ENCODE peak calls at places on chromosomes 2 and 18, in six cellular contexts. I is cardiac septum, O is HS-5, G is A172, U is Daoy, M is WTC11. Q is an unnamed sample.

GRCh38 chr2:100274566-100275199 is 47.6 kb downstream of the LONRF2 start:
- DNase-seq in I (no peak), U (no peak), O (no peak), G (no peak), M (no peak), Q (no peak)

GRCh38 chr18:67926929-67927864 is 410.7 kb upstream of the DSEL start:
- DNase-seq in G (no peak), M (no peak), O (no peak), U (no peak), I (no peak), Q (no peak)

GRCh38 chr2:238467772-238468171 is 41.0 kb downstream of the ASB1 start:
- DNase-seq in U (no peak), I (no peak), G (no peak), O (peak), M (no peak), Q (no peak)

GRCh38 chr2:62014102-62014501 is 108.6 kb downstream of the COMMD1 start:
- DNase-seq in O (no peak), M (no peak), U (no peak), G (no peak), I (peak), Q (peak)

GRCh38 chr2:157443795-157444642 is at the start of gene CYTIP:
- DNase-seq in I (no peak), G (no peak), M (no peak), O (no peak), U (no peak), Q (no peak)

GRCh38 chr2:239061824-239062560 is 214.1 kb downstream of the TWIST2 start:
- DNase-seq in U (no peak), I (no peak), G (no peak), M (no peak), O (no peak), Q (no peak)

GRCh38 chr2:212712991-212713390 is 174.4 kb upstream of the ERBB4 start:
- DNase-seq in I (no peak), M (no peak), U (peak), G (no peak), O (no peak), Q (no peak)

GRCh38 chr18:61379827-61380226 is 46.6 kb downstream of the CDH20 start:
- DNase-seq in I (no peak), O (no peak), U (no peak), M (no peak), G (no peak), Q (no peak)

GRCh38 chr18:332007-332406 is 64.2 kb upstream of the THOC1 start:
- DNase-seq in U (no peak), G (no peak), M (no peak), O (no peak), I (no peak), Q (peak)

GRCh38 chr2:69589973-69590652 is 53.4 kb downstream of the AAK1 start:
- DNase-seq in M (no peak), I (no peak), O (no peak), U (peak), G (no peak), Q (no peak)

GRCh38 chr2:235302263-235302662 is 191.6 kb upstream of the AGAP1 start:
- DNase-seq in U (no peak), O (no peak), I (peak), M (no peak), G (no peak), Q (no peak)

GRCh38 chr2:236136483-236136882 is 31.7 kb downstream of the GBX2 start:
- DNase-seq in M (no peak), G (no peak), I (no peak), O (no peak), U (no peak), Q (no peak)

GRCh38 chr2:120733238-120733942 is 2.3 kb upstream of the GLI2 start:
- DNase-seq in I (no peak), M (no peak), O (no peak), G (no peak), U (no peak), Q (no peak)

GRCh38 chr2:238136820-238137537 is 1.5 kb upstream of the KLHL30 start:
- DNase-seq in M (no peak), O (no peak), G (no peak), U (no peak), I (no peak), Q (no peak)

GRCh38 chr2:9336534-9337354 is 86.6 kb downstream of the ITGB1BP1 start:
- DNase-seq in I (no peak), M (no peak), O (no peak), U (peak), G (peak), Q (peak)

GRCh38 chr2:45651415-45652089 is at the start of gene PRKCE:
- DNase-seq in O (no peak), I (peak), U (peak), G (peak), M (peak), Q (no peak)

Q was measured in HFF-Myc.